ENCODE peak calls at places on chromosomes 3 and 15, in eight cellular contexts. K, U, S, G, A, N, W and Q are unnamed samples.

GRCh38 chr15:47675735-47676134 is 41.6 kb upstream of the SEMA6D start:
- DNase-seq in K (no peak), U (no peak), S (no peak), G (no peak), A (no peak), N (no peak), W (no peak), Q (no peak)

GRCh38 chr15:40244961-40245523 is 6.2 kb downstream of the PAK6 start:
- DNase-seq in K (no peak), U (no peak), S (no peak), G (no peak), A (no peak), N (no peak), W (peak), Q (no peak)

GRCh38 chr3:132196113-132196512 is 121.1 kb upstream of the ACP3 start:
- DNase-seq in K (no peak), U (peak), S (no peak), G (no peak), A (no peak), N (no peak), W (no peak), Q (no peak)

GRCh38 chr3:141544697-141545096 is 57.9 kb downstream of the RASA2 start:
- DNase-seq in K (no peak), U (no peak), S (no peak), G (peak), A (no peak), N (no peak), W (no peak), Q (no peak)

GRCh38 chr3:20574746-20575145 is 388.7 kb upstream of the SGO1 start:
- DNase-seq in K (no peak), U (peak), S (no peak), G (no peak), A (no peak), N (no peak), W (no peak), Q (peak)

GRCh38 chr3:181739628-181740027 is 27.9 kb downstream of the SOX2 start:
- DNase-seq in K (peak), U (no peak), S (no peak), G (peak), A (no peak), N (no peak), W (no peak), Q (peak)

GRCh38 chr3:30873667-30874066 is 20.8 kb downstream of the GADL1 start:
- DNase-seq in K (no peak), U (peak), S (no peak), G (no peak), A (no peak), N (no peak), W (no peak), Q (no peak)

GRCh38 chr15:40456738-40457137 is 14.0 kb upstream of the CHST14 start:
- DNase-seq in K (no peak), U (no peak), S (no peak), G (no peak), A (no peak), N (no peak), W (no peak), Q (no peak)